ENCODE peak calls at places on chromosomes 4 and X, in eight cellular contexts. A, D, S, U, X, C, Y and M are unnamed samples. For H3K36me3, the result is how much of the 10 kb centered on the place peaks cover.

GRCh38 chr4:41160010-41160789 is 54.1 kb downstream of the APBB2 start:
- DNase-seq in S (no peak), U (no peak), X (no peak), Y (peak), A (no peak), C (no peak), D (no peak), M (peak)

GRCh38 chrX:124033821-124034220 is 72.3 kb downstream of the STAG2 start:
- DNase-seq in Y (no peak), X (no peak), S (no peak), A (no peak), U (no peak), C (no peak), D (no peak), M (no peak)

GRCh38 chrX:109830704-109831206 is 97.7 kb upstream of the ACSL4 start:
- DNase-seq in Y (no peak), C (no peak), D (no peak), S (no peak), A (no peak), X (no peak), U (no peak), M (no peak)

GRCh38 chrX:154440623-154441357 is 3.2 kb upstream of the FAM50A start:
- DNase-seq in D (no peak), S (no peak), A (no peak), Y (no peak), X (no peak), C (no peak), U (no peak), M (no peak)

GRCh38 chr4:55032788-55033187 is 92.6 kb downstream of the KDR start:
- DNase-seq in A (no peak), D (no peak), Y (peak), S (no peak), X (no peak), U (no peak), C (no peak), M (no peak)

GRCh38 chrX:17395154-17395553 is 20.2 kb downstream of the NHS start:
- DNase-seq in U (no peak), X (no peak), A (no peak), D (no peak), Y (no peak), C (no peak), S (no peak), M (no peak)

GRCh38 chrX:54561622-54562021 is 31.6 kb downstream of the GNL3L start:
- DNase-seq in S (no peak), U (no peak), X (no peak), D (no peak), Y (no peak), A (no peak), C (no peak), M (no peak)

GRCh38 chr4:15385928-15386327 is 41.9 kb upstream of the C1QTNF7 start:
- DNase-seq in S (no peak), U (peak), Y (no peak), D (no peak), X (peak), C (no peak), A (no peak), M (no peak)

GRCh38 chr4:162457071-162457865 is 293.5 kb upstream of the FSTL5 start:
- DNase-seq in S (no peak), A (no peak), Y (no peak), D (no peak), C (no peak), U (no peak), X (no peak), M (no peak)

GRCh38 chrX:103730147-103730546 is 19.4 kb downstream of the TMEM31 start:
- DNase-seq in U (no peak), X (no peak), Y (peak), D (no peak), C (no peak), S (no peak), A (no peak), M (no peak)

GRCh38 chrX:110806145-110806544 is 10.5 kb upstream of the CHRDL1 start:
- DNase-seq in U (no peak), Y (no peak), D (no peak), A (no peak), S (no peak), X (no peak), C (no peak), M (no peak)

GRCh38 chr4:14167876-14168510 is 540.5 kb upstream of the BOD1L1 start:
- DNase-seq in Y (no peak), U (no peak), S (no peak), C (no peak), X (no peak), D (no peak), A (no peak), M (no peak)

GRCh38 chr4:116101321-116101720 is 984.1 kb downstream of the TRAM1L1 start:
- DNase-seq in S (no peak), D (no peak), A (no peak), C (no peak), Y (no peak), U (no peak), X (no peak), M (no peak)

GRCh38 chr4:8525383-8526120 is 54.6 kb upstream of the GPR78 start:
- DNase-seq in A (no peak), U (no peak), X (no peak), C (no peak), Y (no peak), D (no peak), S (no peak), M (no peak)

GRCh38 chr4:12445711-12446110 is 1017.0 kb upstream of the HS3ST1 start:
- DNase-seq in C (no peak), Y (no peak), D (no peak), X (no peak), A (no peak), S (no peak), U (no peak), M (no peak)

GRCh38 chr4:159946983-159947645 is 844.2 kb downstream of the RAPGEF2 start:
- DNase-seq in X (no peak), A (peak), D (peak), U (no peak), Y (no peak), S (peak), C (no peak), M (no peak)

GRCh38 chr4:26069218-26069617 is 155.2 kb downstream of the SMIM20 start:
- DNase-seq in D (peak), C (no peak), Y (peak), S (peak), X (no peak), U (no peak), A (peak), M (peak)

GRCh38 chr4:154490589-154491340 is 834 bp downstream of the DCHS2 start:
- DNase-seq in S (no peak), X (peak), U (no peak), D (no peak), Y (no peak), C (peak), A (no peak), M (peak)

GRCh38 chrX:39848243-39848642 is 249.5 kb downstream of the BCOR start:
- DNase-seq in U (no peak), S (peak), X (no peak), C (no peak), A (no peak), D (no peak), Y (no peak), M (no peak)

GRCh38 chrX:109966246-109966645 is 36.7 kb upstream of the TMEM164 start:
- DNase-seq in D (no peak), A (no peak), C (no peak), U (no peak), S (no peak), X (no peak), Y (no peak), M (no peak)

GRCh38 chr4:3783691-3784306 is 17.6 kb downstream of the ADRA2C start:
- DNase-seq in X (no peak), S (peak), D (no peak), A (peak), U (no peak), Y (peak), C (peak), M (peak)

GRCh38 chrX:84248226-84248625 is 60.2 kb upstream of the RPS6KA6 start:
- DNase-seq in A (no peak), D (no peak), C (no peak), U (no peak), Y (no peak), S (no peak), X (no peak), M (no peak)

GRCh38 chrX:150767475-150768131 is 74.4 kb downstream of the MTMR1 start:
- DNase-seq in X (no peak), S (peak), Y (peak), D (no peak), U (no peak), C (no peak), A (no peak), M (no peak)

GRCh38 chr4:67558493-67558892 is at the start of gene STAP1:
- DNase-seq in C (no peak), Y (no peak), D (no peak), A (no peak), S (no peak), U (no peak), X (no peak), M (no peak)

GRCh38 chrX:108091878-108092291 is 307 bp downstream of the ATG4A start:
- DNase-seq in C (no peak), S (peak), D (no peak), Y (no peak), U (no peak), A (peak), X (no peak), M (no peak)

GRCh38 chrX:110175146-110175545 is 142.7 kb downstream of the AMMECR1 start:
- DNase-seq in A (no peak), S (no peak), Y (peak), C (no peak), D (no peak), U (no peak), X (no peak), M (no peak)

GRCh38 chrX:53481093-53481492 is 46.9 kb upstream of the HSD17B10 start:
- DNase-seq in A (peak), S (peak), U (no peak), X (no peak), Y (peak), D (no peak), C (peak), M (peak)

GRCh38 chr4:98642991-98643426 is 15.4 kb downstream of the TSPAN5 start:
- DNase-seq in S (no peak), D (no peak), U (no peak), C (no peak), A (no peak), Y (no peak), X (no peak), M (no peak)

GRCh38 chr4:128228021-128228571 is 59.5 kb downstream of the PGRMC2 start:
- DNase-seq in A (no peak), C (no peak), S (no peak), Y (no peak), X (no peak), D (no peak), U (no peak), M (peak)

GRCh38 chr4:150078996-150079581 is 844 bp downstream of the DCLK2 start:
- DNase-seq in Y (peak), S (no peak), U (peak), X (peak), D (peak), A (peak), C (peak), M (peak)

GRCh38 chr4:185396724-185397402 is at the start of gene ANKRD37:
- DNase-seq in A (no peak), S (peak), Y (no peak), X (peak), D (no peak), U (peak), C (no peak), M (no peak)

GRCh38 chr4:76811604-76812412 is 86.1 kb downstream of the SOWAHB start:
- DNase-seq in D (no peak), S (no peak), C (no peak), U (peak), A (peak), X (no peak), Y (peak), M (no peak)

GRCh38 chr4:37531156-37531555 is 155.0 kb downstream of the RELL1 start:
- DNase-seq in C (no peak), Y (no peak), U (no peak), A (no peak), D (no peak), S (no peak), X (no peak), M (no peak)

GRCh38 chr4:107247738-107248137 is 211.6 kb upstream of the DKK2 start:
- DNase-seq in X (no peak), A (peak), U (no peak), D (no peak), C (no peak), Y (no peak), S (no peak), M (no peak)

DNA sequence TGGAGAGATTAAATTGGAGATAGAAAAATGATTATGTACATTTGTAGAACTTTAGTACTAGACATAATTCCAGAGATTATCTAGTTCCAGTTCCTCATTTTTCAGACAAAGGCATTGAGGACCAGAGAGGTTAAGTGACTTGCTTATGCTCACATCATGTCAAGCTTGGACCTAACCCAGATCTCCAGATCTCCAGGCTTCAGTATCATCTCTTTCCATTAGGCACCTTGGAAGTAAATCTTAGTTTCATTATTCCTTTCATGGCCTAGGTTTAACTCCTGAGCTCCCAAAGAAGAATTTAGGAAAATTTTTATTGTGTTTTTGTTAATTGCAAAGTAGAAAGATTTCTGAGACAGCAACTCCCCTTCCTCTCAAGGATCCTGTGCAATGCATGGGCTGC is 148.8 kb downstream of the GATB start:
- DNase-seq in X (no peak), A (no peak), D (no peak), U (no peak), C (no peak), S (no peak), Y (no peak), M (no peak)
- H3K36me3 ChIP-seq in X (under half), A (under half), D (under half), U (under half), C (under half), S (under half), Y (under half), M (under half)

GRCh38 chr4:7458477-7458876 is 23.7 kb upstream of the PSAPL1 start:
- DNase-seq in Y (no peak), C (no peak), D (no peak), X (no peak), U (no peak), S (no peak), A (no peak), M (no peak)

GRCh38 chr4:7459471-7459870 is 24.7 kb upstream of the PSAPL1 start:
- DNase-seq in A (no peak), U (no peak), Y (no peak), X (no peak), C (no peak), D (no peak), S (no peak), M (no peak)

GRCh38 chr4:7460591-7460990 is 25.9 kb upstream of the PSAPL1 start:
- DNase-seq in D (no peak), A (no peak), U (peak), S (peak), X (no peak), Y (no peak), C (peak), M (peak)

GRCh38 chr4:7458066-7458425 is 23.3 kb upstream of the PSAPL1 start:
- DNase-seq in Y (no peak), A (no peak), D (no peak), X (no peak), U (no peak), C (no peak), S (no peak), M (no peak)

GRCh38 chr4:7457201-7458065 is 22.7 kb upstream of the PSAPL1 start:
- DNase-seq in A (no peak), U (no peak), C (no peak), Y (no peak), X (no peak), D (no peak), S (no peak), M (no peak)
- H3K36me3 ChIP-seq in A (under half), U (under half), C (under half), Y (under half), X (under half), D (under half), S (under half), M (under half)

GRCh38 chr4:187999406-187999932 is 3.9 kb downstream of the ZFP42 start:
- DNase-seq in Y (no peak), A (no peak), C (no peak), U (no peak), D (no peak), X (no peak), S (no peak), M (no peak)
- H3K36me3 ChIP-seq in Y (under half), A (under half), C (under half), U (under half), D (under half), X (under half), S (under half), M (under half)

GRCh38 chrX:11760958-11761357 is 2.9 kb downstream of the MSL3 start:
- DNase-seq in Y (no peak), S (no peak), A (no peak), C (no peak), X (no peak), U (no peak), D (no peak), M (no peak)
- H3K36me3 ChIP-seq in Y (under half), S (half or more), A (under half), C (under half), X (under half), U (under half), D (half or more), M (under half)

GRCh38 chr4:39913466-39913865 is 64.2 kb downstream of the PDS5A start:
- DNase-seq in C (no peak), A (no peak), X (no peak), S (no peak), D (no peak), U (no peak), Y (no peak), M (no peak)

GRCh38 chr4:39910064-39910463 is 67.6 kb downstream of the PDS5A start:
- DNase-seq in Y (no peak), S (no peak), D (no peak), C (no peak), U (no peak), A (no peak), X (no peak), M (no peak)

GRCh38 chr4:39905656-39906055 is 72.1 kb downstream of the PDS5A start:
- DNase-seq in X (no peak), U (no peak), A (no peak), C (no peak), S (no peak), D (no peak), Y (no peak), M (no peak)

DNA sequence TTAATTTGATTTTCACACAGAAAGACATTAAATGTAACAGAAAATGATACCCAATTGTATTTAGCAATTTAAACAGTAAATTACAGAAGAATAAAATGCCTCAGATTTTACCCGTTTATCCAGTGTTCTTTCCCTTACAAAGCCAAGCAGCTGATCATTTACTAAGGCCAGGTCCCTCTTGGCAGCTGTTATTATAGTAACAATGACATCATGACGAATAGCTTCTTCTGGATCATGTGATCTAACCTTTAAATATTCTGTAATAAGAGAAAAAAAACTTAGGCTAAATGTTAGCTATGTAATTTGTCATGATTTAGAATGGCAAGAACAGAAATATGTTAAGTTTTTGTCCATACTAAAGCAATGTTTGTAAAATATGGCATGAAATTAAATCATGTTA is 69.4 kb downstream of the PDS5A start:
- DNase-seq in C (no peak), D (no peak), X (no peak), S (no peak), U (no peak), A (no peak), Y (no peak), M (no peak)
- H3K36me3 ChIP-seq in C (under half), D (half or more), X (under half), S (half or more), U (under half), A (half or more), Y (half or more), M (half or more)